ENCODE peak calls at places on chromosomes 3 and 15, in nine cellular contexts. O is esophagus muscularis mucosa, D is body of pancreas, X is cardiac fibroblast, Y is stomach, C is Panc1, S is kidney, J is fibroblast of the aortic adventitia, L is AG10803. Z is an unnamed sample.

GRCh38 chr3:175443682-175444081 is 584.5 kb downstream of the NAALADL2 start:
- DNase-seq in J (no peak), X (no peak), C (no peak), D (no peak), O (no peak), L (no peak), Y (no peak), S (no peak), Z (no peak)

GRCh38 chr3:16203671-16204629 is 29.5 kb downstream of the GALNT15 start:
- DNase-seq in S (no peak), D (no peak), X (peak; percentile 48), Y (no peak), O (no peak), C (no peak), J (no peak), L (no peak), Z (no peak)

GRCh38 chr15:75930866-75931265 is 27.2 kb downstream of the FBXO22 start:
- DNase-seq in S (no peak), Y (no peak), C (no peak), J (no peak), X (no peak), L (no peak), D (no peak), O (no peak), Z (no peak)

GRCh38 chr3:196712514-196713413 is 587 bp downstream of the PIGX start:
- DNase-seq in D (peak; percentile 71), Y (peak; percentile 72), X (peak; percentile 67), O (no peak), J (peak; percentile 62), S (peak; percentile 85), L (peak; percentile 67), C (no peak), Z (no peak)

GRCh38 chr3:149512073-149512782 is 37.7 kb downstream of the TM4SF4 start:
- DNase-seq in D (peak; percentile 70), C (no peak), J (peak; percentile 75), X (peak; percentile 78), O (no peak), Y (peak; percentile 67), S (no peak), L (peak; percentile 70), Z (peak; percentile 28)

GRCh38 chr3:10511809-10512494 is 6.6 kb upstream of the ATP2B2 start:
- DNase-seq in J (peak; percentile 10), O (no peak), L (peak; percentile 52), Y (no peak), X (peak; percentile 40), C (no peak), S (no peak), D (no peak), Z (no peak)

GRCh38 chr3:127647171-127647884 is 18.3 kb downstream of the PODXL2 start:
- DNase-seq in S (no peak), L (no peak), C (no peak), Y (no peak), J (no peak), O (no peak), X (no peak), D (no peak), Z (no peak)

GRCh38 chr3:158808697-158809096 is 6.8 kb downstream of the MFSD1 start:
- DNase-seq in C (no peak), S (no peak), L (peak; percentile 85), D (no peak), X (peak; percentile 82), J (peak; percentile 18), Y (no peak), O (no peak), Z (no peak)

GRCh38 chr3:71599416-71599815 is 15.9 kb upstream of the FOXP1 start:
- DNase-seq in D (no peak), O (no peak), X (peak; percentile 48), C (no peak), L (peak; percentile 47), Y (no peak), S (no peak), J (peak; percentile 52), Z (no peak)

GRCh38 chr3:107660316-107660976 is 137.7 kb downstream of the BBX start:
- DNase-seq in C (no peak), X (peak; percentile 83), L (peak; percentile 84), D (no peak), Y (no peak), J (peak; percentile 82), O (no peak), S (no peak), Z (no peak)

GRCh38 chr15:63188247-63188936 is 1.0 kb upstream of the RAB8B start:
- DNase-seq in C (no peak), O (no peak), D (no peak), J (peak; percentile 9), X (no peak), L (no peak), S (no peak), Y (no peak), Z (no peak)

GRCh38 chr15:58147151-58147550 is 9.0 kb downstream of the AQP9 start:
- DNase-seq in X (peak; percentile 33), L (peak; percentile 15), O (no peak), J (no peak), Y (no peak), D (no peak), C (no peak), S (no peak), Z (no peak)

GRCh38 chr3:167575000-167575399 is 78.7 kb downstream of the WDR49 start:
- DNase-seq in X (no peak), J (no peak), S (no peak), L (no peak), C (no peak), D (no peak), Y (no peak), O (no peak), Z (no peak)

GRCh38 chr15:77481670-77482069 is 61.0 kb downstream of the HMG20A start:
- DNase-seq in Y (no peak), O (no peak), X (peak; percentile 64), L (peak; percentile 70), C (no peak), J (peak; percentile 66), S (no peak), D (no peak), Z (no peak)
- TF ChIP-seq CTCF in Y (no peak), O (no peak), X (no peak), L (no peak), C (no peak), J (no peak), S (no peak), D (no peak), Z (no peak)

DNA sequence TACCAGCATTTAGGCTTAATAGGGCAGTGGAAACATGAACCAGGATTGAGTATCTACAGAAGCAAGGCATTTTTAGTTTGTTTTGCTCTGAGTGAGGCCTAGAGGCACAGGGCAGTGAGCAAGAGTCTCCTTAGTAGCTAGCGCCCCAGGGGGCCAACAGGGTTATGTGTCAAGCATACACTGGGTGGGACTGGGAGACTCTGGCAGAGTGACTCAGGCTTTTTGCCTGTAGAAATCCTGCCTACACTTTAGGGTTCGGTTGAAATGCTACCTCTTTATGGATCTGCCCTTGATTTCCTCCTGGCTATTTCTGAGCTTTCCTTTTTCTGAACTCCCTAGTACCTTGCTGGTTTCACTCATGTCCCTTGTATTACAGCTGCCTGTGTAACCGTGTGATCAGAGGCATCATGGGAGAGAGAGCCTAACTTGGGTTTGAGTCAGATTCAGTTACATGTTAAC is 72.2 kb downstream of the TOP2B start:
- DNase-seq in D (no peak), J (peak; percentile 81), C (no peak), X (peak; percentile 93), Y (no peak), O (no peak), S (peak; percentile 87), L (peak; percentile 51), Z (no peak)
- TF ChIP-seq CTCF in D (no peak), J (peak; percentile 42), C (no peak), X (peak; percentile 50), Y (no peak), O (peak; percentile 26), S (no peak), L (peak; percentile 21), Z (no peak)

DNA sequence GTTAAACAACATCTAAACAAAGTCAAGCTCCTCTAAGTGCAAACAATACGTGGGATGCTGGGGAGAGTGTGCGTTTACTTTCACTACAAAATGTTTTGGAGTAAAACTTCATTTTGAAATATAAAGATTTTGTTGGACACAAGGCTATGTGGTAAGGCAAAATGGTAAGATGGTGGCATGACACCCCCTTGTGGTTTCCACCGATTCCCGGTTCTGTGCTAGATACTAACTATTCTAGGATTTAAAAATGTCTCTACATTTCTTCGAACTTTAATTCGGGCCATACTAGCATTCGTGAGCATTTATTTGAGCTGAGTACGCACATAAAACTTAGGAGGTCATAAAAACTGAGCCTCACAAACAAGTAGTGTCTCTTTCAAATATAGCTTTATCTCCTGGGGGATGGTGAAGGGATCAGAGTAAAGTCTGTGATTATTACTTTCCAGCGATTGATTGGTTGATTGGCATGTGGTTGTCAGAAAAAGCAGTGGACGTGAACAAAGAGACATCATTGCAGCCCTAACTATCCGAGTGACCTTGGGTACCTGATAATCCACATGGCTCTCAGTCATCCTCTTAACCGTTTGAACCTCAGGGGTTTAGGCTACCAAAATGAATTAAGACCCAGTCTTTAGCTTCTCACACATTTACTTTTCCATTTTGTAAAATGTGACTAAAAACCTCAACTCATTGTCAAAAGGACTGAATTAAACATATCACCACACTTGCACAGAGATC is 1.1 kb upstream of the ZNF639 start:
- DNase-seq in D (peak; percentile 31), O (no peak), L (peak; percentile 52), S (no peak), J (peak; percentile 74), X (peak; percentile 78), C (peak; percentile 43), Y (no peak), Z (no peak)
- TF ChIP-seq CTCF in D (peak; percentile 44), O (peak; percentile 57), L (peak; percentile 72), S (peak; percentile 24), J (peak; percentile 64), X (peak; percentile 53), C (peak; percentile 75), Y (no peak), Z (peak; percentile 28)

GRCh38 chr15:67080118-67080899 is 14.9 kb downstream of the SMAD3 start:
- DNase-seq in S (peak; percentile 81), D (peak; percentile 56), C (no peak), X (peak; percentile 79), L (peak; percentile 97), O (no peak), Y (peak; percentile 63), J (peak; percentile 96), Z (no peak)

GRCh38 chr15:67079361-67079760 is 14.0 kb downstream of the SMAD3 start:
- DNase-seq in L (no peak), S (no peak), J (no peak), O (no peak), Y (no peak), C (no peak), X (no peak), D (no peak), Z (no peak)

GRCh38 chr15:67083135-67083766 is 17.8 kb downstream of the SMAD3 start:
- DNase-seq in S (no peak), Y (no peak), D (no peak), C (no peak), L (peak; percentile 56), X (no peak), O (no peak), J (peak; percentile 58), Z (no peak)

GRCh38 chr15:67082007-67082536 is 16.7 kb downstream of the SMAD3 start:
- DNase-seq in C (no peak), Y (peak; percentile 81), S (no peak), J (no peak), X (no peak), O (no peak), L (no peak), D (peak; percentile 69), Z (no peak)

GRCh38 chr15:67080900-67081431 is 15.6 kb downstream of the SMAD3 start:
- DNase-seq in X (peak; percentile 82), D (no peak), S (peak; percentile 78), L (peak; percentile 98), O (no peak), C (no peak), J (peak; percentile 83), Y (no peak), Z (no peak)
- TF ChIP-seq CTCF in X (peak; percentile 16), D (no peak), S (peak; percentile 39), L (peak; percentile 58), O (no peak), C (peak; percentile 46), J (peak; percentile 30), Y (no peak), Z (no peak)